ENCODE peak calls at places on chromosome 9, in four cellular contexts. M is neural crest cell, J is hepatocyte, K is WTC11. X is an unnamed sample.

GRCh38 chr9:137240321-137240840 is 706 bp upstream of the TUBB4B start:
- DNase-seq in J (peak), M (no peak), K (peak), X (no peak)

GRCh38 chr9:121344062-121344696 is 25.9 kb downstream of the STOM start:
- DNase-seq in K (no peak), J (no peak), M (no peak), X (no peak)

GRCh38 chr9:127418037-127418471 is 6.1 kb upstream of the ZNF79 start:
- DNase-seq in K (peak), M (no peak), J (no peak), X (no peak)

GRCh38 chr9:133701321-133701980 is 36.7 kb downstream of the SARDH start:
- DNase-seq in M (no peak), K (peak), J (no peak), X (no peak)

GRCh38 chr9:124349675-124350484 is 65.4 kb downstream of the PSMB7 start:
- DNase-seq in J (no peak), K (peak), M (no peak), X (no peak)

GRCh38 chr9:95528908-95529502 is 12.2 kb upstream of the PTCH1 start:
- DNase-seq in J (no peak), K (no peak), M (no peak), X (no peak)

GRCh38 chr9:16434522-16434921 is 435.9 kb downstream of the BNC2 start:
- DNase-seq in J (no peak), K (no peak), M (no peak), X (no peak)

GRCh38 chr9:100220936-100221335 is 121.9 kb downstream of the INVS start:
- DNase-seq in J (no peak), K (no peak), M (no peak), X (no peak)

GRCh38 chr9:9998491-9999287 is 614.1 kb downstream of the PTPRD start:
- DNase-seq in J (no peak), M (no peak), K (no peak), X (peak)

GRCh38 chr9:105328872-105329728 is 84.6 kb downstream of the SLC44A1 start:
- DNase-seq in J (no peak), M (no peak), K (no peak), X (no peak)

GRCh38 chr9:83379045-83379444 is 159.2 kb downstream of the FRMD3 start:
- DNase-seq in M (no peak), J (no peak), K (no peak), X (no peak)

GRCh38 chr9:137229903-137230719 is 590 bp upstream of the SLC34A3 start:
- DNase-seq in M (no peak), J (peak), K (no peak), X (no peak)

GRCh38 chr9:23769307-23769935 is 56.6 kb downstream of the ELAVL2 start:
- DNase-seq in J (peak), M (no peak), K (no peak), X (no peak)

GRCh38 chr9:136403915-136404800 is 4.2 kb upstream of the SNAPC4 start:
- DNase-seq in K (no peak), J (no peak), M (no peak), X (no peak)

GRCh38 chr9:16161469-16161868 is 608.6 kb downstream of the CCDC171 start:
- DNase-seq in K (no peak), M (no peak), J (no peak), X (no peak)

GRCh38 chr9:71806916-71807315 is 38.6 kb upstream of the CEMIP2 start:
- DNase-seq in M (peak), J (peak), K (peak), X (peak)

GRCh38 chr9:94882953-94883641 is 156.6 kb downstream of the AOPEP start:
- DNase-seq in K (no peak), M (no peak), J (no peak), X (no peak)

GRCh38 chr9:72633966-72634365 is 112.6 kb downstream of the TMC1 start:
- DNase-seq in K (no peak), J (no peak), M (no peak), X (no peak)

GRCh38 chr9:111839387-111839786 is 44.6 kb upstream of the SHOC1 start:
- DNase-seq in K (no peak), M (no peak), J (peak), X (no peak)